ENCODE peak calls at places on chromosomes 2 and 18, in four cellular contexts. H, F, D and P are unnamed samples.

GRCh38 chr2:215535125-215535668 is 99.3 kb upstream of the FN1 start:
- DNase-seq in H (no peak), F (no peak), D (no peak), P (peak)

GRCh38 chr2:183608747-183609146 is 484.5 kb downstream of the NUP35 start:
- DNase-seq in F (no peak), D (no peak), H (no peak), P (no peak)

GRCh38 chr2:1656961-1657841 is 87.1 kb downstream of the PXDN start:
- DNase-seq in D (no peak), H (no peak), F (no peak), P (no peak)

GRCh38 chr2:111205774-111206173 is 85.1 kb downstream of the BCL2L11 start:
- DNase-seq in F (no peak), H (no peak), D (no peak), P (no peak)

GRCh38 chr18:66993492-66993891 is 389.6 kb upstream of the CDH19 start:
- DNase-seq in F (no peak), H (no peak), D (no peak), P (peak)

GRCh38 chr18:75859533-75859932 is 432.0 kb upstream of the SMIM21 start:
- DNase-seq in D (no peak), H (no peak), F (no peak), P (no peak)

GRCh38 chr2:196268538-196269338 is 97.4 kb upstream of the STK17B start:
- DNase-seq in H (no peak), F (no peak), D (no peak), P (peak)

GRCh38 chr2:20468549-20469500 is 22.0 kb downstream of the RHOB start:
- DNase-seq in D (no peak), H (no peak), F (no peak), P (no peak)

DNA sequence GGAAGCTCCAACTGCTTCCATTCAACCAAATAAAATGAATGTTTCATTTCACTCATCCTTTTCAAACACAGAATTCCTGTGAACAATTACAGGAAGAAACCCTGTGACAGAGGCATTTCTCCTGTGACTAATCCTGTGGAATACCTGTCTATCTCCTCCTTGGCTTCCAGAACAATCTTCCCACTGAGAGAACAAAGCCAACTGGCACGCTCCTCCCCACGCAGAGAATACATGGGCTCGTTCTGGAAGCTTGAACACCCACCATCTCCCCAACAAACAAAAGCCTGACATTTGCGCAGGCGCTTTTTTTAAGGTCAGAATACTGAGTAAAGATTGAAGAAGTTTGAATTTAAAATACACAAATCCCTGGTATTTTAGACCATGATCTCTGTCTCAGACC is 104.7 kb upstream of the SLC66A3 start:
- DNase-seq in D (no peak), H (no peak), F (no peak), P (no peak)
- TF ChIP-seq REST in D (no peak), H (no peak), F (no peak), P (no peak)

GRCh38 chr2:180873219-180873618 is 107.2 kb upstream of the UBE2E3 start:
- DNase-seq in H (no peak), D (no peak), F (peak), P (no peak)
- TF ChIP-seq REST in H (no peak), D (no peak), F (no peak), P (no peak)

GRCh38 chr2:225437319-225437718 is 37.8 kb downstream of the NYAP2 start:
- DNase-seq in F (no peak), D (no peak), H (peak), P (no peak)

GRCh38 chr2:225429718-225430117 is 30.2 kb downstream of the NYAP2 start:
- DNase-seq in F (no peak), H (no peak), D (peak), P (no peak)

GRCh38 chr2:225438263-225438662 is 38.8 kb downstream of the NYAP2 start:
- DNase-seq in D (peak), F (no peak), H (no peak), P (no peak)

GRCh38 chr2:225431387-225431786 is 31.9 kb downstream of the NYAP2 start:
- DNase-seq in D (peak), H (no peak), F (no peak), P (no peak)

DNA sequence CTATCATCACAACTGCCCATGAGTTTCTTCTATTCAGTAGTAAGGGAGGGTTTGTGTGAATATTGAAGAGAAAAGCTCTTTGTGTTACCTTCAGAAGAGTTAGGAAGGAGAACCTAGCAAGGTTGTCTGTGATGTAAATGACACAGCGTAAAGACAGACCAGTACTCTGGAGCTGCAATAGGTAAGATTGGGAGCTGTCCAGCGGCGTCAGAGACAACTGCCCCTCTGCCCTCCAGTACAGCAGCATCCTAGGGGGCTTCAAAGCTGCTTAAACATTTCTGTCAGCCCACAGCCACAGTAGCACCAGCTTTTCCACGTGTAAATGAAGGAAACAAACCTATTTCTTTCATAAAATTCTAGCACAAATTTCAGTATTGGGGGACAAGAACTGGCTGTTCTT is 34.5 kb downstream of the NYAP2 start:
- DNase-seq in F (no peak), D (no peak), H (no peak), P (no peak)
- TF ChIP-seq REST in F (no peak), D (peak), H (peak), P (peak)

GRCh38 chr2:202870431-202871160 is 970 bp downstream of the ICA1L start:
- DNase-seq in D (peak), H (no peak), F (peak), P (peak)

GRCh38 chr2:202871161-202872141 is at the start of gene ICA1L:
- DNase-seq in F (peak), D (peak), H (no peak), P (peak)
- TF ChIP-seq REST in F (no peak), D (no peak), H (no peak), P (no peak)

GRCh38 chr18:72119082-72119481 is 425.1 kb downstream of the CBLN2 start:
- DNase-seq in F (no peak), H (no peak), D (no peak), P (no peak)

GRCh38 chr18:72114801-72115594 is 429.1 kb downstream of the CBLN2 start:
- DNase-seq in H (no peak), F (no peak), D (no peak), P (no peak)
- TF ChIP-seq REST in H (no peak), F (no peak), D (no peak), P (no peak)

GRCh38 chr2:139469985-139470384 is 689.8 kb upstream of the NXPH2 start:
- DNase-seq in D (no peak), H (no peak), F (no peak), P (no peak)
- TF ChIP-seq REST in D (no peak), H (no peak), F (no peak), P (no peak)

GRCh38 chr18:48010264-48010663 is 79.8 kb upstream of the SMAD2 start:
- DNase-seq in H (no peak), D (no peak), F (no peak), P (no peak)

GRCh38 chr18:48009116-48009825 is 78.8 kb upstream of the SMAD2 start:
- DNase-seq in F (no peak), H (no peak), D (no peak), P (no peak)

GRCh38 chr18:48006415-48007175 is 76.1 kb upstream of the SMAD2 start:
- DNase-seq in D (no peak), H (no peak), F (no peak), P (no peak)

GRCh38 chr18:48007381-48007780 is 76.9 kb upstream of the SMAD2 start:
- DNase-seq in H (no peak), F (no peak), D (no peak), P (no peak)

DNA sequence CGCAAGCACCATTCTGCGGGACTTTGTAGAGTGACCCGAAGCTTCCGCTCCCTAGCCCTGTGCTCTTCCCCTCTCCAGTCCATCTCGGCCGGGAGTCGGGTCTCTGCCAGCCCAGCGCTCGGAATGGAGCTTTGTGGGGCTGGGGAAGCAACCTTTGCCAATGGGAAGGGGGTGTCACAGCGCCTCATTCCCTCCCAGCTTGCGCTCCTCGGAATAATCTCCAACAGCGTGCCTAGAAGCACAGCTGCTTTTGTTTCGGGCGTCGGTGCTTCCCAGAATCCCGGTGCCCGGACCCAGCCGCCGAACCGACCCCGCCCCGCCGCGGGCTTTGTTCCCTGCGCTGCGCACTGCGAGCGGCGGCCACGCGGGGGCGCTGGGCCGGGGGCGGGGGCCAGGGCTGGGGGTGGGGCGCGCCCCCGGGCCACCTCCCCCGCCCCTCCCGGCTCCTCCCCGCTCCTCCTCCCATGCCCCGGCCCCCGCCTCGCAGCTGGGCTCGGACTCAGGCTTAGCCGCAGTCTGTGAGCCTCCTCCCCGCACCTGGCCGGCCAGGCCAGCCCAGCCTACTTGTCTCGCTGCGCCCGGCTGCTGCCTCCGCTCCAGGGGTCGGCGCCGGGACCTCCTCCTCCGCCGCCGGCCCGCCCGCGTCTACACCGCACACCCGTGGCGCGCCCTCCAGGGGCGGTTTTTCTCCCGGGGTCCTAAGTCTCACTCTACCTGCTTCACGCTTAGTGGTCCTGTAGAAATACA is 77.7 kb upstream of the SMAD2 start:
- DNase-seq in H (no peak), F (peak), D (peak), P (peak)
- TF ChIP-seq REST in H (no peak), F (no peak), D (no peak), P (no peak)

DNA sequence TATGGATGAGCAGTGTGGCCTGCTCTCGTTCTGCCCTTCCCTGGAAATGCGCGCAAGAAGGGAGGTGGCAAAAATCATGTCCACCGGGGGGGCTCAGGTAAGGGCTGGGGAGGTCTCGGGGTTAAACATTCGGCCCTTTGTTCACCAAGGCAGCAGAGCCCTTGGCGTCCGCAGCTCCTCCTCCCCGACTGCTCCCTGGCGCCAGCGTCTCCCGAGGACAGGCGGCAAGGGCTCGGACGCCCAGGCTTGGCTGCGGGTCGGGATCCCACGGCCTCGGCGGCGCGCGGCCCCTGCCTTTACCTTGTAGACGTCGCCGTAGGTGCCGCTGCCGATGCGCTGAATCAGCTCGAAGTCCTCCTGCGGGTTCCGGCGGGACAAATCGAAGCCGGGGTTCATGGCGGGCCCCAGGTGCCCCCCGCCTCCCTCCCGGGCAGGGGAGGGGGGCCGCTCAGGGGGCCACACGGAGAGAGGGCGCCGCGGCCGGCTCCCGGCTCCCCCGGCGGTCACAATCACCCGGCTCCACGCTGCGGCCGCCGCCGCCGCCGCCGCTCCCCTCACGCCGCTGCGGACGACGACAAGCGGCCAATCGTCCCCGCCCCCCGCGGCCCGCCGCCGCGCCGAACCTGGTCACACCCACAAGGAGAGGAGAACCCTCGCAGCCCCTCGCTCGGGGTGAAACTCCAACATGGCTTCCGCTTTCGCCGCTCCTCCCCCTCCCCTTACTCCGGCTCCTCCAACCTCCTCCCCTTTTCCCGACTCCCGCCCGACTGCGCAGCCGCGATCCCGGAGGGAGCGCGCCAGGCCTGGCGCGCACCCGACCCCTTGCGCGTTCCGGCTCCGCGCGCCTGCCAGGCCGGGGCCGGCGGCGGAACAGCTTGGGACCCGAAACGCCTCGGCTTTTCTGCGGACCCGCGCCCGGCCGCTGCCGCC is at the start of gene MAP4K3:
- DNase-seq in D (peak), F (peak), H (peak), P (peak)
- TF ChIP-seq REST in D (no peak), F (no peak), H (no peak), P (no peak)